ENCODE peak calls at places on chromosomes 11 and 22, in eight cellular contexts. One of them, this sample, is unnamed.
A peak's percentile ranks its signal among the peaks of the same experiment; 100 is the strongest.

GRCh38 chr22:22848364-22848866 is 39.2 kb upstream of the IGLL5 start:
- DNase-seq in thoracic aorta: no peak
- DNase-seq in astrocyte of the cerebellum: peak; percentile 15
- DNase-seq in A549: peak; percentile 38
- DNase-seq in fibroblast of pulmonary artery: peak; percentile 55
- DNase-seq in GM12865: peak; percentile 71
- DNase-seq in RWPE2: no peak
- DNase-seq in NB4: peak; percentile 59
- DNase-seq in this sample: no peak

GRCh38 chr11:72072348-72072747 is 8.0 kb downstream of the NUMA1 start:
- DNase-seq in RWPE2: no peak
- DNase-seq in thoracic aorta: no peak
- DNase-seq in A549: peak; percentile 17
- DNase-seq in fibroblast of pulmonary artery: peak; percentile 80
- DNase-seq in astrocyte of the cerebellum: peak; percentile 41
- DNase-seq in NB4: peak; percentile 41
- DNase-seq in GM12865: no peak
- DNase-seq in this sample: peak; percentile 55

GRCh38 chr11:3169235-3169951 is 4.3 kb upstream of the OSBPL5 start:
- DNase-seq in NB4: peak; percentile 97
- DNase-seq in thoracic aorta: no peak
- DNase-seq in A549: peak; percentile 31
- DNase-seq in astrocyte of the cerebellum: no peak
- DNase-seq in GM12865: no peak
- DNase-seq in RWPE2: peak; percentile 62
- DNase-seq in fibroblast of pulmonary artery: peak; percentile 77
- DNase-seq in this sample: no peak

GRCh38 chr11:124194696-124195418 is 11.7 kb downstream of the OR10D3 start:
- DNase-seq in astrocyte of the cerebellum: peak; percentile 32
- DNase-seq in GM12865: peak; percentile 72
- DNase-seq in fibroblast of pulmonary artery: peak; percentile 81
- DNase-seq in RWPE2: no peak
- DNase-seq in NB4: peak; percentile 74
- DNase-seq in A549: peak; percentile 54
- DNase-seq in thoracic aorta: peak; percentile 27
- DNase-seq in this sample: peak; percentile 45

GRCh38 chr22:22366478-22366988 is 121.9 kb downstream of the VPREB1 start:
- DNase-seq in RWPE2: no peak
- DNase-seq in thoracic aorta: no peak
- DNase-seq in fibroblast of pulmonary artery: no peak
- DNase-seq in GM12865: no peak
- DNase-seq in A549: no peak
- DNase-seq in astrocyte of the cerebellum: no peak
- DNase-seq in NB4: no peak
- DNase-seq in this sample: no peak

GRCh38 chr11:115476463-115477286 is 27.5 kb downstream of the CADM1 start:
- DNase-seq in fibroblast of pulmonary artery: no peak
- DNase-seq in RWPE2: no peak
- DNase-seq in A549: no peak
- DNase-seq in GM12865: no peak
- DNase-seq in thoracic aorta: no peak
- DNase-seq in astrocyte of the cerebellum: no peak
- DNase-seq in NB4: no peak
- DNase-seq in this sample: no peak

GRCh38 chr22:49193348-49193747 is 634.3 kb downstream of the BRD1 start:
- DNase-seq in GM12865: no peak
- DNase-seq in A549: no peak
- DNase-seq in NB4: no peak
- DNase-seq in RWPE2: no peak
- DNase-seq in thoracic aorta: no peak
- DNase-seq in astrocyte of the cerebellum: no peak
- DNase-seq in fibroblast of pulmonary artery: no peak
- DNase-seq in this sample: no peak

GRCh38 chr11:33670250-33671011 is 30.2 kb downstream of the C11orf91 start:
- DNase-seq in fibroblast of pulmonary artery: peak; percentile 42
- DNase-seq in astrocyte of the cerebellum: no peak
- DNase-seq in thoracic aorta: no peak
- DNase-seq in RWPE2: no peak
- DNase-seq in A549: no peak
- DNase-seq in GM12865: peak; percentile 37
- DNase-seq in NB4: peak; percentile 34
- DNase-seq in this sample: no peak

GRCh38 chr11:100892886-100893285 is 205.8 kb downstream of the ARHGAP42 start:
- DNase-seq in fibroblast of pulmonary artery: no peak
- DNase-seq in astrocyte of the cerebellum: no peak
- DNase-seq in A549: no peak
- DNase-seq in GM12865: no peak
- DNase-seq in thoracic aorta: no peak
- DNase-seq in NB4: no peak
- DNase-seq in RWPE2: no peak
- DNase-seq in this sample: no peak

GRCh38 chr11:15493921-15494630 is 379.4 kb downstream of the INSC start:
- DNase-seq in GM12865: no peak
- DNase-seq in thoracic aorta: no peak
- DNase-seq in RWPE2: no peak
- DNase-seq in astrocyte of the cerebellum: no peak
- DNase-seq in NB4: no peak
- DNase-seq in fibroblast of pulmonary artery: peak; percentile 2
- DNase-seq in A549: no peak
- DNase-seq in this sample: no peak

GRCh38 chr11:128467610-128468041 is 119.7 kb downstream of the ETS1 start:
- DNase-seq in thoracic aorta: peak; percentile 51
- DNase-seq in RWPE2: no peak
- DNase-seq in NB4: no peak
- DNase-seq in A549: peak; percentile 75
- DNase-seq in GM12865: no peak
- DNase-seq in fibroblast of pulmonary artery: peak; percentile 94
- DNase-seq in astrocyte of the cerebellum: peak; percentile 80
- DNase-seq in this sample: peak; percentile 61

GRCh38 chr22:21942407-21942895 is 10.2 kb downstream of the PPM1F start:
- DNase-seq in fibroblast of pulmonary artery: peak; percentile 89
- DNase-seq in astrocyte of the cerebellum: peak; percentile 74
- DNase-seq in RWPE2: no peak
- DNase-seq in GM12865: peak; percentile 28
- DNase-seq in NB4: peak; percentile 80
- DNase-seq in A549: peak; percentile 49
- DNase-seq in thoracic aorta: no peak
- DNase-seq in this sample: peak; percentile 57

GRCh38 chr11:77167111-77167626 is 39.1 kb downstream of the MYO7A start:
- DNase-seq in GM12865: no peak
- DNase-seq in NB4: no peak
- DNase-seq in RWPE2: no peak
- DNase-seq in thoracic aorta: no peak
- DNase-seq in A549: no peak
- DNase-seq in fibroblast of pulmonary artery: no peak
- DNase-seq in astrocyte of the cerebellum: no peak
- DNase-seq in this sample: no peak

GRCh38 chr11:43021466-43021865 is 290.3 kb upstream of the API5 start:
- DNase-seq in A549: peak; percentile 15
- DNase-seq in NB4: peak; percentile 48
- DNase-seq in fibroblast of pulmonary artery: no peak
- DNase-seq in RWPE2: no peak
- DNase-seq in GM12865: peak; percentile 26
- DNase-seq in thoracic aorta: no peak
- DNase-seq in astrocyte of the cerebellum: no peak
- DNase-seq in this sample: no peak
- TF ChIP-seq CTCF in A549: no peak
- TF ChIP-seq CTCF in NB4: peak; percentile 67
- TF ChIP-seq CTCF in fibroblast of pulmonary artery: no peak
- TF ChIP-seq CTCF in RWPE2: peak; percentile 27
- TF ChIP-seq CTCF in GM12865: peak; percentile 31
- TF ChIP-seq CTCF in thoracic aorta: no peak
- TF ChIP-seq CTCF in astrocyte of the cerebellum: no peak
- TF ChIP-seq CTCF in this sample: no peak

GRCh38 chr11:84021291-84021690 is 735.1 kb upstream of the CCDC90B start:
- DNase-seq in astrocyte of the cerebellum: no peak
- DNase-seq in NB4: no peak
- DNase-seq in A549: no peak
- DNase-seq in thoracic aorta: no peak
- DNase-seq in RWPE2: no peak
- DNase-seq in GM12865: no peak
- DNase-seq in fibroblast of pulmonary artery: no peak
- DNase-seq in this sample: no peak

GRCh38 chr11:84014539-84014938 is 728.4 kb upstream of the CCDC90B start:
- DNase-seq in astrocyte of the cerebellum: no peak
- DNase-seq in RWPE2: no peak
- DNase-seq in thoracic aorta: no peak
- DNase-seq in GM12865: no peak
- DNase-seq in NB4: no peak
- DNase-seq in A549: no peak
- DNase-seq in fibroblast of pulmonary artery: no peak
- DNase-seq in this sample: no peak

GRCh38 chr11:84022695-84023094 is 736.5 kb upstream of the CCDC90B start:
- DNase-seq in RWPE2: no peak
- DNase-seq in thoracic aorta: no peak
- DNase-seq in GM12865: no peak
- DNase-seq in astrocyte of the cerebellum: no peak
- DNase-seq in fibroblast of pulmonary artery: no peak
- DNase-seq in A549: no peak
- DNase-seq in NB4: no peak
- DNase-seq in this sample: no peak

GRCh38 chr11:84022221-84022620 is 736.1 kb upstream of the CCDC90B start:
- DNase-seq in thoracic aorta: no peak
- DNase-seq in A549: no peak
- DNase-seq in fibroblast of pulmonary artery: no peak
- DNase-seq in RWPE2: no peak
- DNase-seq in NB4: no peak
- DNase-seq in GM12865: no peak
- DNase-seq in astrocyte of the cerebellum: peak; percentile 18
- DNase-seq in this sample: no peak

DNA sequence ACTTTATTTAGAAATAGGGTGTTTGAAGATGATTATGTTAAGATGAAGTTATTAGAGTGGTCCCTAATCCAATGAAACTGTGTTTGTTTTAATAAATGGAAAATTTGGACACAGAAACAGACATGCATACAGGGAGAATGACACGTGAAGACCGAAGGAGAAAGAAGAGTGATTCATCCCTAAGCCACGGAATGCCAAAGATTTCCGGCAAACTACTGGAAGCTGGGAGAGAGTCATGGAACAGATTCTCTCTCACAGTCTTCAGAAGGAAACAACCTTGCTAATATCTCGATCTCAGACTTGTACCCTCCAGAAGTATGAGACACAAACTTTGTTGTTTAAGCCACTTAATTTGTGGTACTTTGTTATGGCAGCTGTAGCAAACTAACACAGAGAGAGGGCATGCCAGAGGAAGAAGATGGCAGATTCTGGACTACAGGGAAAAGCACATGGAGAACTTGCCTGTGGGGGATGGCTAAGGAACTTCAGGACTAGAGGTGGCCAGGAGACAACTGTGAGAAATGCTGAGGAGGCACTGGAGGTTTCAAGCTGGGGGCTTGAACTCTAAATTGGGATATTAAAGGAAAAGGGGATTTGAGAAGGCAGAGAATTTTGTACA is 733.5 kb upstream of the CCDC90B start:
- DNase-seq in RWPE2: no peak
- DNase-seq in GM12865: no peak
- DNase-seq in thoracic aorta: no peak
- DNase-seq in A549: no peak
- DNase-seq in fibroblast of pulmonary artery: peak; percentile 47
- DNase-seq in NB4: no peak
- DNase-seq in astrocyte of the cerebellum: peak; percentile 55
- DNase-seq in this sample: no peak
- H3K4me3 ChIP-seq in RWPE2: no peak overlapping the region
- H3K4me3 ChIP-seq in GM12865: no peak overlapping the region
- H3K4me3 ChIP-seq in thoracic aorta: no peak overlapping the region
- H3K4me3 ChIP-seq in A549: no peak overlapping the region
- H3K4me3 ChIP-seq in fibroblast of pulmonary artery: no peak overlapping the region
- H3K4me3 ChIP-seq in NB4: no peak overlapping the region
- H3K4me3 ChIP-seq in astrocyte of the cerebellum: no peak overlapping the region
- H3K4me3 ChIP-seq in this sample: no peak overlapping the region

DNA sequence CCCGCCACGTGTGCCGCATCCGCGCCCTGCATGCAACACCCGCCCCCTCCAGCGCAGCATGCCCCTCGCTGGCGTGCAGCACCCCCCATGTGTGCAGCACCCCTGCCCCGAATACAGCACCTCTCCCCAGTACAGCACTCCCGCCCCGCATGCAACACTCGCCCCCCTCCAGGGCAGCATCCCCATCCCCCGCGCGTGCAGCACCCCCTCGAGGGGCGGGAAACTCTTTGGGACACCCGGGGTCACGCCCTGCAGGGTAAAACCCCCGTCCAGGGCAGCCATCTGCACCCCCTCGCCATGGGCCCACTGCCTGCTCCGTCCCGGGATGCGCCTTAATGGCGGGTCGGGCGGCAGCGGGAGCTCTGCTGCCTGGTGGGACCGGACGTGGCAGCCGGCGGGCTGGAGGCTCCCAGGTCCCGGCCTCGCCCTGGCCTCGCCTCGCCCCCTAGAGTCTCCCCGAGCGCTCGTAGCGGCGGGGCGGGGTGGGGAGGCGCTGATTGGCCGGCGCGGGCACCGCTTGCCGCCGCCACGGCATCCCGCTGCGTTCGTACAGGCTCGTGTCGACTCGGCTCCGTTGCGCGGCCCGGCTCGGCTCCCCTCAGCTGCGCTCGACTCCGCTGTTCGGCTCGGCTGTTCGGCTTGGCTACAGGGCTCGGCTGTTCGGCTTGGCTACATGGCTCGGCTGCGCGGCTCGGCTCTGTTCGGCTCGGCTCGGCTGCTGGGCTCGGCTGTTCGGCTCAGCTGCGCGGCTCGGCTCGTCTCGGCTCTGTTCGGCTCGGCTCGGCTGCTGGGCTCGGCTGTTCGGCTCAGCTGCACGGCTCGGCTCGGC is 417 bp upstream of the BRSK2 start:
- DNase-seq in thoracic aorta: peak; percentile 89
- DNase-seq in NB4: no peak
- DNase-seq in RWPE2: peak; percentile 96
- DNase-seq in astrocyte of the cerebellum: peak; percentile 87
- DNase-seq in fibroblast of pulmonary artery: peak; percentile 97
- DNase-seq in GM12865: peak; percentile 95
- DNase-seq in A549: peak; percentile 96
- DNase-seq in this sample: peak; percentile 79
- TF ChIP-seq CTCF in thoracic aorta: no peak
- TF ChIP-seq CTCF in NB4: no peak
- TF ChIP-seq CTCF in RWPE2: no peak
- TF ChIP-seq CTCF in astrocyte of the cerebellum: no peak
- TF ChIP-seq CTCF in fibroblast of pulmonary artery: no peak
- TF ChIP-seq CTCF in GM12865: peak; percentile 2
- TF ChIP-seq CTCF in A549: peak; percentile 31
- TF ChIP-seq CTCF in this sample: no peak

GRCh38 chr22:41023299-41023623 is 69.1 kb upstream of the EP300 start:
- DNase-seq in RWPE2: no peak
- DNase-seq in NB4: no peak
- DNase-seq in thoracic aorta: no peak
- DNase-seq in A549: no peak
- DNase-seq in GM12865: no peak
- DNase-seq in fibroblast of pulmonary artery: no peak
- DNase-seq in astrocyte of the cerebellum: no peak
- DNase-seq in this sample: no peak
- H3K4me3 ChIP-seq in RWPE2: no peak overlapping the region
- H3K4me3 ChIP-seq in NB4: peak overlapping the region; percentile 53
- H3K4me3 ChIP-seq in thoracic aorta: no peak overlapping the region
- H3K4me3 ChIP-seq in A549: no peak overlapping the region
- H3K4me3 ChIP-seq in GM12865: no peak overlapping the region
- H3K4me3 ChIP-seq in fibroblast of pulmonary artery: no peak overlapping the region
- H3K4me3 ChIP-seq in astrocyte of the cerebellum: no peak overlapping the region
- H3K4me3 ChIP-seq in this sample: no peak overlapping the region

GRCh38 chr11:132402056-132402684 is 1031.8 kb downstream of the NTM start:
- DNase-seq in RWPE2: no peak
- DNase-seq in fibroblast of pulmonary artery: peak; percentile 40
- DNase-seq in thoracic aorta: no peak
- DNase-seq in NB4: peak; percentile 31
- DNase-seq in astrocyte of the cerebellum: peak; percentile 20
- DNase-seq in GM12865: peak; percentile 82
- DNase-seq in A549: peak; percentile 0
- DNase-seq in this sample: no peak
- TF ChIP-seq CTCF in RWPE2: peak; percentile 44
- TF ChIP-seq CTCF in fibroblast of pulmonary artery: peak; percentile 40
- TF ChIP-seq CTCF in thoracic aorta: no peak
- TF ChIP-seq CTCF in NB4: peak; percentile 39
- TF ChIP-seq CTCF in astrocyte of the cerebellum: peak; percentile 73
- TF ChIP-seq CTCF in GM12865: peak; percentile 86
- TF ChIP-seq CTCF in A549: no peak
- TF ChIP-seq CTCF in this sample: peak; percentile 21